ENCODE peak calls at places on chromosome X, in six cellular contexts. One of them, this sample, is unnamed. For H3K36me3, the result is how much of the 10 kb centered on the place peaks cover.

GRCh38 chrX:340121-340520 is 21.5 kb upstream of the GTPBP6 start:
- DNase-seq in IMR-90: no peak
- DNase-seq in transverse colon: no peak
- DNase-seq in Panc1: no peak
- DNase-seq in neural progenitor cell: no peak
- DNase-seq in PC-3: no peak
- DNase-seq in this sample: no peak

GRCh38 chrX:146055733-146056132 is 238.1 kb downstream of the SLITRK2 start:
- DNase-seq in transverse colon: no peak
- DNase-seq in IMR-90: no peak
- DNase-seq in Panc1: no peak
- DNase-seq in PC-3: no peak
- DNase-seq in neural progenitor cell: no peak
- DNase-seq in this sample: no peak

GRCh38 chrX:39953879-39954278 is 143.9 kb downstream of the BCOR start:
- DNase-seq in IMR-90: peak
- DNase-seq in transverse colon: peak
- DNase-seq in Panc1: no peak
- DNase-seq in PC-3: peak
- DNase-seq in neural progenitor cell: no peak
- DNase-seq in this sample: peak

GRCh38 chrX:64447207-64447606 is 52.0 kb upstream of the MTMR8 start:
- DNase-seq in IMR-90: no peak
- DNase-seq in transverse colon: no peak
- DNase-seq in Panc1: no peak
- DNase-seq in PC-3: no peak
- DNase-seq in neural progenitor cell: no peak
- DNase-seq in this sample: no peak

GRCh38 chrX:103309860-103310591 is 764 bp downstream of the BEX2 start:
- DNase-seq in transverse colon: no peak
- DNase-seq in Panc1: no peak
- DNase-seq in neural progenitor cell: peak
- DNase-seq in PC-3: no peak
- DNase-seq in IMR-90: no peak
- DNase-seq in this sample: no peak

GRCh38 chrX:44232100-44232499 is 111.4 kb downstream of the EFHC2 start:
- DNase-seq in neural progenitor cell: no peak
- DNase-seq in IMR-90: no peak
- DNase-seq in PC-3: no peak
- DNase-seq in Panc1: no peak
- DNase-seq in transverse colon: no peak
- DNase-seq in this sample: no peak

GRCh38 chrX:16445166-16445752 is 204.7 kb upstream of the S100G start:
- DNase-seq in Panc1: peak
- DNase-seq in neural progenitor cell: peak
- DNase-seq in IMR-90: peak
- DNase-seq in PC-3: peak
- DNase-seq in transverse colon: peak
- DNase-seq in this sample: peak

GRCh38 chrX:139091086-139091485 is 379.6 kb upstream of the FGF13 start:
- DNase-seq in transverse colon: no peak
- DNase-seq in Panc1: no peak
- DNase-seq in PC-3: no peak
- DNase-seq in IMR-90: no peak
- DNase-seq in neural progenitor cell: no peak
- DNase-seq in this sample: no peak

GRCh38 chrX:134537179-134537945 is 77.4 kb downstream of the HPRT1 start:
- DNase-seq in Panc1: no peak
- DNase-seq in IMR-90: peak
- DNase-seq in transverse colon: peak
- DNase-seq in PC-3: peak
- DNase-seq in neural progenitor cell: no peak
- DNase-seq in this sample: no peak

GRCh38 chrX:150513564-150513963 is 54.9 kb upstream of the MTM1 start:
- DNase-seq in PC-3: no peak
- DNase-seq in IMR-90: no peak
- DNase-seq in Panc1: no peak
- DNase-seq in transverse colon: no peak
- DNase-seq in neural progenitor cell: peak
- DNase-seq in this sample: no peak

GRCh38 chrX:66676990-66677389 is 38.1 kb upstream of the EDA2R start:
- DNase-seq in neural progenitor cell: no peak
- DNase-seq in transverse colon: no peak
- DNase-seq in PC-3: no peak
- DNase-seq in Panc1: no peak
- DNase-seq in IMR-90: peak
- DNase-seq in this sample: peak

GRCh38 chrX:31397119-31397518 is 325.3 kb upstream of the FTHL17 start:
- DNase-seq in IMR-90: peak
- DNase-seq in Panc1: no peak
- DNase-seq in transverse colon: no peak
- DNase-seq in PC-3: no peak
- DNase-seq in neural progenitor cell: no peak
- DNase-seq in this sample: peak

GRCh38 chrX:112834016-112834855 is 6.4 kb downstream of the AMOT start:
- DNase-seq in neural progenitor cell: peak
- DNase-seq in PC-3: no peak
- DNase-seq in transverse colon: no peak
- DNase-seq in Panc1: no peak
- DNase-seq in IMR-90: peak
- DNase-seq in this sample: no peak

GRCh38 chrX:112839856-112840255 is 775 bp downstream of the AMOT start:
- DNase-seq in neural progenitor cell: peak
- DNase-seq in PC-3: no peak
- DNase-seq in transverse colon: no peak
- DNase-seq in Panc1: no peak
- DNase-seq in IMR-90: no peak
- DNase-seq in this sample: no peak

GRCh38 chrX:112834976-112835375 is 5.7 kb downstream of the AMOT start:
- DNase-seq in neural progenitor cell: no peak
- DNase-seq in Panc1: no peak
- DNase-seq in IMR-90: no peak
- DNase-seq in transverse colon: no peak
- DNase-seq in PC-3: no peak
- DNase-seq in this sample: no peak

GRCh38 chrX:112840382-112841113 is at the start of gene AMOT:
- DNase-seq in transverse colon: peak
- DNase-seq in Panc1: no peak
- DNase-seq in PC-3: peak
- DNase-seq in neural progenitor cell: peak
- DNase-seq in IMR-90: peak
- DNase-seq in this sample: peak

GRCh38 chrX:112837531-112837930 is 3.1 kb downstream of the AMOT start:
- DNase-seq in Panc1: no peak
- DNase-seq in PC-3: no peak
- DNase-seq in transverse colon: no peak
- DNase-seq in IMR-90: no peak
- DNase-seq in neural progenitor cell: peak
- DNase-seq in this sample: no peak
- H3K4me3 ChIP-seq in Panc1: no peak
- H3K4me3 ChIP-seq in PC-3: no peak
- H3K4me3 ChIP-seq in transverse colon: no peak
- H3K4me3 ChIP-seq in IMR-90: no peak
- H3K4me3 ChIP-seq in neural progenitor cell: no peak
- H3K4me3 ChIP-seq in this sample: no peak

DNA sequence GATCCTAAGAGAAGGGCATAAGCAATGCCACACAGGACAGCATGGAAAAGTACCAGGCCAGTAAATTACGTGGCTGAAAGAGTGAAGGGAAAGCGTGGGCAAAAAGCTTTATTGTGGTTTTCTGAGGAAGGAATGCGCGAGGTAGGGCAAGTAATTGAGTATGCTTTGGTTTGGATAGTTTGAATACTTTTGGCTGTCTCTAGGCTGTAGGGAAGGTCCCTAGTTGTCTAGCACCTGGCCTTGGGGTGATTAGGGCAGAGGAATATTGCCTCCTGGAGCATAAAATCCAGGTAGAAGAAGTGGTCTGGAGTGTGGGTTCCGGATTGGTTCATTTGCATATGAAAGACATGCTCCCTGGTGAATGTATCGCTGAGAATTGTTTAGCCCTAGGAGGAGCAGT is 46.4 kb upstream of the NALF2 start:
- DNase-seq in neural progenitor cell: no peak
- DNase-seq in Panc1: no peak
- DNase-seq in transverse colon: no peak
- DNase-seq in PC-3: no peak
- DNase-seq in IMR-90: no peak
- DNase-seq in this sample: no peak
- TF ChIP-seq CTCF in neural progenitor cell: no peak
- TF ChIP-seq CTCF in Panc1: no peak
- TF ChIP-seq CTCF in transverse colon: no peak
- TF ChIP-seq CTCF in PC-3: no peak
- TF ChIP-seq CTCF in IMR-90: no peak
- TF ChIP-seq CTCF in this sample: no peak

DNA sequence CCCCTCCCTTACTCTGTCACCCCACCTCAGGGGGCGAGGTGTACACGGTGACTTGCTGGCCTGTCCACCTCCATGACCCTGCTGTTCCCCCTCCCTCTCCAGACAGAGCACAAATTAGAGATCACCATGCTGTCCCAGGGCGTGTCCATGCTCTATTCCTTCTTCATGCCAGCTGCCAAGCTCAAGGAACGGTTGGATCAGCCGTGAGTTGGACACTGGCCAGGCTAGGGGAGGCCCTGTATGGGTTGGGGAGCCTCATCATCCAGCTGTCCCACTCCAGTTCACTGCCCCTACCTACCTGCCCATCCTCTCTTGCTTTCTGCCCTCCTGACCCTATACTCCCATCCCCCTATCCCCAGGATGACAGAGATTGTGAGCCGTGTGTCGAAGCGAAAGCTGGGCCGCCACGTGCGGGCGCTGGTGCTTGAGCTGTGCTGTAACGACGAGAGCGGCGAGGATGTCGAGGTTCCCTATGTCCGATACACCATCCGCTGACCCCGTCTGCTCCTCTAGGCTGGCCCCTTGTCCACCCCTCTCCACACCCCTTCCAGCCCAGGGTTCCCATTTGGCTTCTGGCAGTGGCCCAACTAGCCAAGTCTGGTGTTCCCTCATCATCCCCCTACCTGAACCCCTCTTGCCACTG is 3.9 kb upstream of the CDK16 start:
- DNase-seq in transverse colon: no peak
- DNase-seq in IMR-90: no peak
- DNase-seq in PC-3: no peak
- DNase-seq in Panc1: no peak
- DNase-seq in neural progenitor cell: no peak
- DNase-seq in this sample: no peak
- H3K36me3 ChIP-seq in transverse colon: under half
- H3K36me3 ChIP-seq in IMR-90: half or more
- H3K36me3 ChIP-seq in PC-3: half or more
- H3K36me3 ChIP-seq in Panc1: under half
- H3K36me3 ChIP-seq in neural progenitor cell: under half
- H3K36me3 ChIP-seq in this sample: under half

DNA sequence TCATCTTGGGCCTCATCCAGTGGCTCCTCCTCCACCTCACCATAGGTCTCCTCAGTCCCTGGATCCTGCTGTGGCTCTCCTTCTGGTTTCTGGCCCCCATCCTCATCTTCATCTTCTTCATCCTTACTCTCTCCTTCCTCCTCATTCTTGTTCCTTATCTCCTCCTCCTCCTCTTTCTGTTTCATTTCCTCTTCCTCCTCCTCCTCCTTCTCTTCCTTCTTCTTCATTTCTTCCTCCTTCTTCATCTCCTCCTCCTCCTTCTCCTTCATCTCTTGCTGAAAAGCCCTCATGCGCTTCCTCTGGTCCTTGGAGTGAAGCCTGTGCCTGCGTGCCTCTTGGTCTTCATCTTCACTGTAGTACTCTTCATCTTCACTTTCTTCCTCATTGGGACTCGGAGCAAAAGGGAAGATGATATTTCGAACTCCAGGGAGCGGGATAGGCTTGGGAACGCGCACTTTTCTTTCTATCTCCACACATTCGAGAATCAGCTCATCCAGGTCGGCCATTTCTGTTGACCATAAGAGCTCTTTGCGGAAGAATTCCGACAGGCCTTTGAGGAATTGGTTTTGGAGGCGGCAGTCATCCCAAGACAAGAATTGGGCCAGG is 1.5 kb downstream of the RTL5 start:
- DNase-seq in transverse colon: no peak
- DNase-seq in Panc1: no peak
- DNase-seq in IMR-90: no peak
- DNase-seq in PC-3: no peak
- DNase-seq in neural progenitor cell: no peak
- DNase-seq in this sample: no peak
- H3K4me3 ChIP-seq in transverse colon: no peak
- H3K4me3 ChIP-seq in Panc1: no peak
- H3K4me3 ChIP-seq in IMR-90: no peak
- H3K4me3 ChIP-seq in PC-3: no peak
- H3K4me3 ChIP-seq in neural progenitor cell: peak
- H3K4me3 ChIP-seq in this sample: no peak

GRCh38 chrX:110420771-110421498 is 62.3 kb downstream of the RTL9 start:
- DNase-seq in transverse colon: no peak
- DNase-seq in IMR-90: peak
- DNase-seq in Panc1: no peak
- DNase-seq in PC-3: peak
- DNase-seq in neural progenitor cell: no peak
- DNase-seq in this sample: no peak

GRCh38 chrX:110418857-110419249 is 60.2 kb downstream of the RTL9 start:
- DNase-seq in neural progenitor cell: no peak
- DNase-seq in PC-3: peak
- DNase-seq in transverse colon: no peak
- DNase-seq in Panc1: no peak
- DNase-seq in IMR-90: peak
- DNase-seq in this sample: peak

GRCh38 chrX:110415440-110416167 is 57.0 kb downstream of the RTL9 start:
- DNase-seq in transverse colon: no peak
- DNase-seq in Panc1: no peak
- DNase-seq in PC-3: peak
- DNase-seq in neural progenitor cell: no peak
- DNase-seq in IMR-90: peak
- DNase-seq in this sample: peak

GRCh38 chrX:110417128-110417527 is 58.5 kb downstream of the RTL9 start:
- DNase-seq in neural progenitor cell: no peak
- DNase-seq in Panc1: no peak
- DNase-seq in IMR-90: no peak
- DNase-seq in PC-3: no peak
- DNase-seq in transverse colon: no peak
- DNase-seq in this sample: no peak

GRCh38 chrX:110418220-110418856 is 59.7 kb downstream of the RTL9 start:
- DNase-seq in PC-3: peak
- DNase-seq in neural progenitor cell: peak
- DNase-seq in Panc1: no peak
- DNase-seq in transverse colon: no peak
- DNase-seq in IMR-90: peak
- DNase-seq in this sample: peak
- TF ChIP-seq CTCF in PC-3: peak
- TF ChIP-seq CTCF in neural progenitor cell: peak
- TF ChIP-seq CTCF in Panc1: peak
- TF ChIP-seq CTCF in transverse colon: no peak
- TF ChIP-seq CTCF in IMR-90: peak
- TF ChIP-seq CTCF in this sample: peak